ENCODE peak calls at places on chromosomes 13 and 19, in nine cellular contexts. One of them, this sample, is unnamed.

GRCh38 chr19:19643158-19644053 is at the start of gene GMIP:
- DNase-seq in effector memory CD8-positive, alpha-beta T cell: peak; percentile 89
- DNase-seq in Daoy: peak; percentile 78
- DNase-seq in WTC11: peak; percentile 93
- DNase-seq in stimulated activated CD4-positive, alpha-beta T cell treated with anti-CD3 and anti-CD28 coated beads, Interleukin-15, amount 100 ng/mL, for 1 hour: peak; percentile 80
- DNase-seq in naive B cell: peak; percentile 88
- DNase-seq in left lung: peak; percentile 96
- DNase-seq in NCI-H1092 treated with DMSO at 0.1 percent for 48 hours: peak; percentile 35
- DNase-seq in T-helper 17 cell: peak; percentile 87
- DNase-seq in this sample: peak; percentile 85

GRCh38 chr19:1274081-1274851 is 1.1 kb upstream of the FAM174C start:
- DNase-seq in effector memory CD8-positive, alpha-beta T cell: no peak
- DNase-seq in Daoy: no peak
- DNase-seq in WTC11: no peak
- DNase-seq in stimulated activated CD4-positive, alpha-beta T cell treated with anti-CD3 and anti-CD28 coated beads, Interleukin-15, amount 100 ng/mL, for 1 hour: no peak
- DNase-seq in naive B cell: no peak
- DNase-seq in left lung: no peak
- DNase-seq in NCI-H1092 treated with DMSO at 0.1 percent for 48 hours: no peak
- DNase-seq in T-helper 17 cell: no peak
- DNase-seq in this sample: no peak

GRCh38 chr19:48961051-48961649 is 4.0 kb upstream of the FTL start:
- DNase-seq in effector memory CD8-positive, alpha-beta T cell: no peak
- DNase-seq in Daoy: no peak
- DNase-seq in WTC11: no peak
- DNase-seq in stimulated activated CD4-positive, alpha-beta T cell treated with anti-CD3 and anti-CD28 coated beads, Interleukin-15, amount 100 ng/mL, for 1 hour: no peak
- DNase-seq in naive B cell: no peak
- DNase-seq in left lung: no peak
- DNase-seq in NCI-H1092 treated with DMSO at 0.1 percent for 48 hours: no peak
- DNase-seq in T-helper 17 cell: no peak
- DNase-seq in this sample: no peak

GRCh38 chr19:8123683-8124082 is 25.7 kb downstream of the FBN3 start:
- DNase-seq in effector memory CD8-positive, alpha-beta T cell: no peak
- DNase-seq in Daoy: no peak
- DNase-seq in WTC11: no peak
- DNase-seq in stimulated activated CD4-positive, alpha-beta T cell treated with anti-CD3 and anti-CD28 coated beads, Interleukin-15, amount 100 ng/mL, for 1 hour: no peak
- DNase-seq in naive B cell: no peak
- DNase-seq in left lung: no peak
- DNase-seq in NCI-H1092 treated with DMSO at 0.1 percent for 48 hours: no peak
- DNase-seq in T-helper 17 cell: no peak
- DNase-seq in this sample: no peak

GRCh38 chr19:51891193-51891747 is 3.5 kb upstream of the ZNF577 start:
- DNase-seq in effector memory CD8-positive, alpha-beta T cell: no peak
- DNase-seq in Daoy: no peak
- DNase-seq in WTC11: no peak
- DNase-seq in stimulated activated CD4-positive, alpha-beta T cell treated with anti-CD3 and anti-CD28 coated beads, Interleukin-15, amount 100 ng/mL, for 1 hour: no peak
- DNase-seq in naive B cell: no peak
- DNase-seq in left lung: no peak
- DNase-seq in NCI-H1092 treated with DMSO at 0.1 percent for 48 hours: no peak
- DNase-seq in T-helper 17 cell: no peak
- DNase-seq in this sample: no peak

GRCh38 chr13:46166221-46166584 is 15.8 kb downstream of the LCP1 start:
- DNase-seq in effector memory CD8-positive, alpha-beta T cell: no peak
- DNase-seq in Daoy: no peak
- DNase-seq in WTC11: no peak
- DNase-seq in stimulated activated CD4-positive, alpha-beta T cell treated with anti-CD3 and anti-CD28 coated beads, Interleukin-15, amount 100 ng/mL, for 1 hour: no peak
- DNase-seq in naive B cell: no peak
- DNase-seq in left lung: no peak
- DNase-seq in NCI-H1092 treated with DMSO at 0.1 percent for 48 hours: no peak
- DNase-seq in T-helper 17 cell: no peak
- DNase-seq in this sample: no peak

GRCh38 chr13:112444001-112444311 is 67.8 kb downstream of the SPACA7 start:
- DNase-seq in effector memory CD8-positive, alpha-beta T cell: peak; percentile 7
- DNase-seq in Daoy: peak; percentile 75
- DNase-seq in WTC11: peak; percentile 94
- DNase-seq in stimulated activated CD4-positive, alpha-beta T cell treated with anti-CD3 and anti-CD28 coated beads, Interleukin-15, amount 100 ng/mL, for 1 hour: no peak
- DNase-seq in naive B cell: no peak
- DNase-seq in left lung: peak; percentile 84
- DNase-seq in NCI-H1092 treated with DMSO at 0.1 percent for 48 hours: peak; percentile 88
- DNase-seq in T-helper 17 cell: no peak
- DNase-seq in this sample: peak; percentile 25

GRCh38 chr19:19561946-19562664 is 24.0 kb downstream of the CILP2 start:
- DNase-seq in effector memory CD8-positive, alpha-beta T cell: no peak
- DNase-seq in Daoy: no peak
- DNase-seq in WTC11: no peak
- DNase-seq in stimulated activated CD4-positive, alpha-beta T cell treated with anti-CD3 and anti-CD28 coated beads, Interleukin-15, amount 100 ng/mL, for 1 hour: no peak
- DNase-seq in naive B cell: no peak
- DNase-seq in left lung: no peak
- DNase-seq in NCI-H1092 treated with DMSO at 0.1 percent for 48 hours: no peak
- DNase-seq in T-helper 17 cell: no peak
- DNase-seq in this sample: no peak

GRCh38 chr13:85497652-85498051 is 301.6 kb downstream of the SLITRK6 start:
- DNase-seq in effector memory CD8-positive, alpha-beta T cell: no peak
- DNase-seq in Daoy: peak; percentile 66
- DNase-seq in WTC11: no peak
- DNase-seq in stimulated activated CD4-positive, alpha-beta T cell treated with anti-CD3 and anti-CD28 coated beads, Interleukin-15, amount 100 ng/mL, for 1 hour: no peak
- DNase-seq in naive B cell: no peak
- DNase-seq in left lung: no peak
- DNase-seq in NCI-H1092 treated with DMSO at 0.1 percent for 48 hours: no peak
- DNase-seq in T-helper 17 cell: no peak
- DNase-seq in this sample: no peak

GRCh38 chr13:114112826-114113322 is 19.5 kb downstream of the RASA3 start:
- DNase-seq in effector memory CD8-positive, alpha-beta T cell: no peak
- DNase-seq in Daoy: no peak
- DNase-seq in WTC11: peak; percentile 21
- DNase-seq in stimulated activated CD4-positive, alpha-beta T cell treated with anti-CD3 and anti-CD28 coated beads, Interleukin-15, amount 100 ng/mL, for 1 hour: no peak
- DNase-seq in naive B cell: no peak
- DNase-seq in left lung: no peak
- DNase-seq in NCI-H1092 treated with DMSO at 0.1 percent for 48 hours: no peak
- DNase-seq in T-helper 17 cell: no peak
- DNase-seq in this sample: no peak

GRCh38 chr19:14112051-14112808 is 5.3 kb downstream of the PRKACA start:
- DNase-seq in effector memory CD8-positive, alpha-beta T cell: no peak
- DNase-seq in Daoy: no peak
- DNase-seq in WTC11: no peak
- DNase-seq in stimulated activated CD4-positive, alpha-beta T cell treated with anti-CD3 and anti-CD28 coated beads, Interleukin-15, amount 100 ng/mL, for 1 hour: no peak
- DNase-seq in naive B cell: no peak
- DNase-seq in left lung: no peak
- DNase-seq in NCI-H1092 treated with DMSO at 0.1 percent for 48 hours: no peak
- DNase-seq in T-helper 17 cell: no peak
- DNase-seq in this sample: no peak

GRCh38 chr19:48415395-48415794 is 21.9 kb downstream of the GRIN2D start:
- DNase-seq in effector memory CD8-positive, alpha-beta T cell: peak; percentile 48
- DNase-seq in Daoy: peak; percentile 83
- DNase-seq in WTC11: peak; percentile 98
- DNase-seq in stimulated activated CD4-positive, alpha-beta T cell treated with anti-CD3 and anti-CD28 coated beads, Interleukin-15, amount 100 ng/mL, for 1 hour: peak; percentile 51
- DNase-seq in naive B cell: peak; percentile 35
- DNase-seq in left lung: peak; percentile 90
- DNase-seq in NCI-H1092 treated with DMSO at 0.1 percent for 48 hours: no peak
- DNase-seq in T-helper 17 cell: peak; percentile 62
- DNase-seq in this sample: peak; percentile 92

GRCh38 chr19:10361569-10362011 is 18.8 kb downstream of the TYK2 start:
- DNase-seq in effector memory CD8-positive, alpha-beta T cell: no peak
- DNase-seq in Daoy: no peak
- DNase-seq in WTC11: no peak
- DNase-seq in stimulated activated CD4-positive, alpha-beta T cell treated with anti-CD3 and anti-CD28 coated beads, Interleukin-15, amount 100 ng/mL, for 1 hour: no peak
- DNase-seq in naive B cell: no peak
- DNase-seq in left lung: no peak
- DNase-seq in NCI-H1092 treated with DMSO at 0.1 percent for 48 hours: no peak
- DNase-seq in T-helper 17 cell: no peak
- DNase-seq in this sample: no peak

GRCh38 chr19:38679839-38680238 is 32.4 kb downstream of the ACTN4 start:
- DNase-seq in effector memory CD8-positive, alpha-beta T cell: no peak
- DNase-seq in Daoy: no peak
- DNase-seq in WTC11: no peak
- DNase-seq in stimulated activated CD4-positive, alpha-beta T cell treated with anti-CD3 and anti-CD28 coated beads, Interleukin-15, amount 100 ng/mL, for 1 hour: no peak
- DNase-seq in naive B cell: no peak
- DNase-seq in left lung: no peak
- DNase-seq in NCI-H1092 treated with DMSO at 0.1 percent for 48 hours: no peak
- DNase-seq in T-helper 17 cell: no peak
- DNase-seq in this sample: no peak

This sample was measured in OCI-LY7.